ENCODE peak calls at places on chromosomes 12 and 14, in six cellular contexts. One of them, this sample, is unnamed.

GRCh38 chr14:53542692-53543091 is 389.6 kb upstream of the DDHD1 start:
- DNase-seq in uterus: no peak
- DNase-seq in tibial artery: no peak
- DNase-seq in tibial nerve: no peak
- DNase-seq in breast epithelium: no peak
- DNase-seq in left ventricle myocardium inferior: no peak
- DNase-seq in this sample: no peak

GRCh38 chr12:7404275-7404674 is 39.7 kb downstream of the CD163L1 start:
- DNase-seq in uterus: no peak
- DNase-seq in breast epithelium: no peak
- DNase-seq in tibial nerve: no peak
- DNase-seq in left ventricle myocardium inferior: no peak
- DNase-seq in tibial artery: no peak
- DNase-seq in this sample: no peak

GRCh38 chr14:37598973-37599526 is 3.6 kb downstream of the TTC6 start:
- DNase-seq in breast epithelium: no peak
- DNase-seq in tibial artery: no peak
- DNase-seq in tibial nerve: no peak
- DNase-seq in left ventricle myocardium inferior: no peak
- DNase-seq in uterus: no peak
- DNase-seq in this sample: no peak

GRCh38 chr12:132592261-132592970 is 18.0 kb downstream of the LRCOL1 start:
- DNase-seq in uterus: no peak
- DNase-seq in tibial nerve: no peak
- DNase-seq in left ventricle myocardium inferior: no peak
- DNase-seq in breast epithelium: no peak
- DNase-seq in tibial artery: no peak
- DNase-seq in this sample: no peak

GRCh38 chr12:10214131-10214876 is 1.6 kb downstream of the GABARAPL1 start:
- DNase-seq in uterus: no peak
- DNase-seq in tibial artery: no peak
- DNase-seq in breast epithelium: no peak
- DNase-seq in tibial nerve: no peak
- DNase-seq in left ventricle myocardium inferior: no peak
- DNase-seq in this sample: no peak

GRCh38 chr14:90810808-90811207 is 5.4 kb downstream of the TTC7B start:
- DNase-seq in left ventricle myocardium inferior: no peak
- DNase-seq in uterus: no peak
- DNase-seq in breast epithelium: no peak
- DNase-seq in tibial nerve: no peak
- DNase-seq in tibial artery: no peak
- DNase-seq in this sample: no peak

GRCh38 chr14:99055816-99056215 is 216.2 kb downstream of the BCL11B start:
- DNase-seq in uterus: no peak
- DNase-seq in tibial artery: no peak
- DNase-seq in left ventricle myocardium inferior: no peak
- DNase-seq in breast epithelium: no peak
- DNase-seq in tibial nerve: no peak
- DNase-seq in this sample: no peak

GRCh38 chr14:101225116-101225728 is 321.7 kb upstream of the RTL1 start:
- DNase-seq in breast epithelium: no peak
- DNase-seq in left ventricle myocardium inferior: no peak
- DNase-seq in tibial artery: no peak
- DNase-seq in tibial nerve: no peak
- DNase-seq in uterus: no peak
- DNase-seq in this sample: no peak

GRCh38 chr14:38042356-38042755 is 165.3 kb upstream of the SSTR1 start:
- DNase-seq in left ventricle myocardium inferior: no peak
- DNase-seq in uterus: no peak
- DNase-seq in tibial artery: no peak
- DNase-seq in breast epithelium: no peak
- DNase-seq in tibial nerve: no peak
- DNase-seq in this sample: peak

GRCh38 chr12:94795520-94795919 is 145.2 kb upstream of the TMCC3 start:
- DNase-seq in tibial artery: no peak
- DNase-seq in uterus: no peak
- DNase-seq in breast epithelium: no peak
- DNase-seq in left ventricle myocardium inferior: no peak
- DNase-seq in tibial nerve: no peak
- DNase-seq in this sample: no peak

GRCh38 chr12:4270016-4270669 is 3.4 kb upstream of the CCND2 start:
- DNase-seq in breast epithelium: no peak
- DNase-seq in tibial artery: no peak
- DNase-seq in uterus: no peak
- DNase-seq in tibial nerve: no peak
- DNase-seq in left ventricle myocardium inferior: no peak
- DNase-seq in this sample: peak

GRCh38 chr12:52634266-52635056 is 16.1 kb upstream of the KRT73 start:
- DNase-seq in left ventricle myocardium inferior: peak
- DNase-seq in tibial artery: peak
- DNase-seq in uterus: no peak
- DNase-seq in breast epithelium: peak
- DNase-seq in tibial nerve: no peak
- DNase-seq in this sample: no peak

GRCh38 chr12:132948146-132949066 is 7.7 kb downstream of the ZNF605 start:
- DNase-seq in uterus: no peak
- DNase-seq in tibial nerve: no peak
- DNase-seq in tibial artery: peak
- DNase-seq in left ventricle myocardium inferior: no peak
- DNase-seq in breast epithelium: no peak
- DNase-seq in this sample: no peak

GRCh38 chr12:570237-570925 is 92.9 kb downstream of the NINJ2 start:
- DNase-seq in uterus: peak
- DNase-seq in tibial nerve: peak
- DNase-seq in tibial artery: peak
- DNase-seq in left ventricle myocardium inferior: peak
- DNase-seq in breast epithelium: peak
- DNase-seq in this sample: peak

GRCh38 chr12:55696796-55697462 is 10.8 kb downstream of the ITGA7 start:
- DNase-seq in tibial nerve: no peak
- DNase-seq in left ventricle myocardium inferior: no peak
- DNase-seq in tibial artery: peak
- DNase-seq in breast epithelium: peak
- DNase-seq in uterus: peak
- DNase-seq in this sample: peak

GRCh38 chr12:43444940-43445564 is 107.0 kb downstream of the ADAMTS20 start:
- DNase-seq in left ventricle myocardium inferior: no peak
- DNase-seq in tibial nerve: peak
- DNase-seq in uterus: no peak
- DNase-seq in tibial artery: no peak
- DNase-seq in breast epithelium: no peak
- DNase-seq in this sample: peak

GRCh38 chr12:19025582-19025981 is 104.0 kb upstream of the PLEKHA5 start:
- DNase-seq in left ventricle myocardium inferior: no peak
- DNase-seq in breast epithelium: no peak
- DNase-seq in tibial nerve: no peak
- DNase-seq in tibial artery: no peak
- DNase-seq in uterus: no peak
- DNase-seq in this sample: no peak

GRCh38 chr12:12506541-12506940 is 56.1 kb downstream of the DUSP16 start:
- DNase-seq in breast epithelium: no peak
- DNase-seq in tibial artery: no peak
- DNase-seq in left ventricle myocardium inferior: no peak
- DNase-seq in tibial nerve: no peak
- DNase-seq in uterus: no peak
- DNase-seq in this sample: no peak

GRCh38 chr12:67456281-67456918 is 187.2 kb downstream of the CAND1 start:
- DNase-seq in uterus: peak
- DNase-seq in tibial nerve: no peak
- DNase-seq in left ventricle myocardium inferior: no peak
- DNase-seq in breast epithelium: no peak
- DNase-seq in tibial artery: no peak
- DNase-seq in this sample: no peak

GRCh38 chr14:104265918-104266642 is 127.7 kb downstream of the KIF26A start:
- DNase-seq in tibial nerve: no peak
- DNase-seq in uterus: peak
- DNase-seq in breast epithelium: no peak
- DNase-seq in left ventricle myocardium inferior: no peak
- DNase-seq in tibial artery: peak
- DNase-seq in this sample: no peak

GRCh38 chr12:120231316-120232011 is 30.6 kb upstream of the RPLP0 start:
- DNase-seq in tibial artery: no peak
- DNase-seq in tibial nerve: no peak
- DNase-seq in uterus: no peak
- DNase-seq in breast epithelium: no peak
- DNase-seq in left ventricle myocardium inferior: peak
- DNase-seq in this sample: peak

GRCh38 chr14:100140452-100141132 is 18.9 kb downstream of the DEGS2 start:
- DNase-seq in uterus: no peak
- DNase-seq in breast epithelium: no peak
- DNase-seq in left ventricle myocardium inferior: no peak
- DNase-seq in tibial artery: no peak
- DNase-seq in tibial nerve: no peak
- DNase-seq in this sample: no peak

GRCh38 chr14:23877538-23878180 is 75.9 kb upstream of the DHRS4 start:
- DNase-seq in tibial artery: no peak
- DNase-seq in breast epithelium: no peak
- DNase-seq in left ventricle myocardium inferior: no peak
- DNase-seq in uterus: no peak
- DNase-seq in tibial nerve: no peak
- DNase-seq in this sample: no peak

GRCh38 chr14:20683125-20683895 is 1.1 kb upstream of the RNASE4 start:
- DNase-seq in tibial nerve: peak
- DNase-seq in left ventricle myocardium inferior: peak
- DNase-seq in breast epithelium: peak
- DNase-seq in uterus: peak
- DNase-seq in tibial artery: peak
- DNase-seq in this sample: peak

GRCh38 chr14:56580317-56580711 is 716 bp downstream of the TMEM260 start:
- DNase-seq in breast epithelium: no peak
- DNase-seq in tibial nerve: no peak
- DNase-seq in uterus: no peak
- DNase-seq in left ventricle myocardium inferior: no peak
- DNase-seq in tibial artery: no peak
- DNase-seq in this sample: no peak

GRCh38 chr12:108218911-108219310 is 89.8 kb downstream of the WSCD2 start:
- DNase-seq in tibial nerve: no peak
- DNase-seq in uterus: no peak
- DNase-seq in tibial artery: no peak
- DNase-seq in breast epithelium: no peak
- DNase-seq in left ventricle myocardium inferior: no peak
- DNase-seq in this sample: no peak

GRCh38 chr14:29242755-29243340 is 476.3 kb downstream of the FOXG1 start:
- DNase-seq in tibial artery: no peak
- DNase-seq in tibial nerve: no peak
- DNase-seq in left ventricle myocardium inferior: no peak
- DNase-seq in breast epithelium: no peak
- DNase-seq in uterus: no peak
- DNase-seq in this sample: no peak

DNA sequence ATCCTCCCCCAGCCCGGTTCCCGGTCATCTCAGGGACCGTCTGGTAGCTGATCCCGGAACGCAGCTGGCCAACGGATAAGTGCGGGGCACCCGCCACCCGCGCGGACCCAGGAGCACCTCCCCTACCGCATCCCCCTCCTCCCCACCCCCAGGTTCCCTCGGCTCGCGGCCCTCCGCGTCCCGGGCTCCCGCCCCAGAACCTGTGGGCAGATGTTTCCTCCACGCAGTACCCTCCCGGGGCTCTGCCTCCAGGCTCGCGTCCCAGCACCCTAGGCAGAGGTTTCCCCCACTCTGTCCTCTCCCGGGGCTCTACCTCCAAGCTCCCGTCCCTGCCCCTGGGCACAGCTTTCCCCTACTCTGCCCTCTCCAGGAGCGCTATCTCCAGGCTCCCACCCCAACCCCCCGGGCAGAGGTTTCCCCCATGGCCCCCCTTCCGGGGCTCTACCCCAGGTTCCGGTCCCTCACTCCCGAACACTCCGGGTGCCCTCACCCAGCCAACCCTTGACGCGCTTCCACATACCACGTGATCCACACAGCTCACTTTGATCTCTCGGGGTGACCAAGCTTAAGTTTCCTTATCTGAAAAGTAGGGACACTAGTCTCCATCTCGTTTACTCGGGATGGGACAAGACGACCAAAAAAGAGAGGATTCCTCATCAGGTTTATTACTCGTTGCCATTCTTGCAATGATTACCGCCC is at the start of gene CCDC38:
- DNase-seq in left ventricle myocardium inferior: peak
- DNase-seq in tibial artery: peak
- DNase-seq in tibial nerve: peak
- DNase-seq in uterus: peak
- DNase-seq in breast epithelium: peak
- DNase-seq in this sample: peak
- H3K27ac ChIP-seq in left ventricle myocardium inferior: peak
- H3K27ac ChIP-seq in tibial artery: peak
- H3K27ac ChIP-seq in tibial nerve: peak
- H3K27ac ChIP-seq in uterus: peak
- H3K27ac ChIP-seq in breast epithelium: peak
- H3K27ac ChIP-seq in this sample: peak

GRCh38 chr12:90515199-90516175 is 439.5 kb downstream of the CCER1 start:
- DNase-seq in breast epithelium: no peak
- DNase-seq in tibial artery: no peak
- DNase-seq in left ventricle myocardium inferior: no peak
- DNase-seq in uterus: no peak
- DNase-seq in tibial nerve: no peak
- DNase-seq in this sample: no peak
- H3K4me3 ChIP-seq in breast epithelium: no peak
- H3K4me3 ChIP-seq in tibial artery: no peak
- H3K4me3 ChIP-seq in left ventricle myocardium inferior: no peak
- H3K4me3 ChIP-seq in uterus: no peak
- H3K4me3 ChIP-seq in tibial nerve: no peak
- H3K4me3 ChIP-seq in this sample: no peak

DNA sequence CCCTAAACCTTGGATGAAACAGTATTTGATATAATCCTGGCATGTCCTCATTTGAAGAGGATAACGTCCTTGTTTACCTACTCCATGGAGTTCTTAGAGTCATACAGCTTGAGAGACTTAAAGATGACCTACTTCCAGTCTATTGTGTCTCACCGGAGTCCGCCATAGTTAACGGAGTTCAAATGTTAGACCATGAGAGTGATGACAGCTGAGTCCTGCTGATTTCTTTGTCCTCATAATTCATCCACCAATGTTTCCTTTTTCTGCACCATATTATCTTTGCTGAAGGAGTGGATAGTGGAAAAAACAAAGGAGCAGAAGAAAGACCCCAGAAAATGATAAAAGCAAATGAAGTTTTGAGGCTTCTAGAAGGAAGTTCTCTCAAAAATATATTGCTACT is 75.8 kb upstream of the HIF1A start:
- DNase-seq in left ventricle myocardium inferior: no peak
- DNase-seq in tibial nerve: no peak
- DNase-seq in uterus: no peak
- DNase-seq in breast epithelium: no peak
- DNase-seq in tibial artery: no peak
- DNase-seq in this sample: no peak
- H3K27ac ChIP-seq in left ventricle myocardium inferior: no peak
- H3K27ac ChIP-seq in tibial nerve: no peak
- H3K27ac ChIP-seq in uterus: no peak
- H3K27ac ChIP-seq in breast epithelium: no peak
- H3K27ac ChIP-seq in tibial artery: no peak
- H3K27ac ChIP-seq in this sample: no peak

DNA sequence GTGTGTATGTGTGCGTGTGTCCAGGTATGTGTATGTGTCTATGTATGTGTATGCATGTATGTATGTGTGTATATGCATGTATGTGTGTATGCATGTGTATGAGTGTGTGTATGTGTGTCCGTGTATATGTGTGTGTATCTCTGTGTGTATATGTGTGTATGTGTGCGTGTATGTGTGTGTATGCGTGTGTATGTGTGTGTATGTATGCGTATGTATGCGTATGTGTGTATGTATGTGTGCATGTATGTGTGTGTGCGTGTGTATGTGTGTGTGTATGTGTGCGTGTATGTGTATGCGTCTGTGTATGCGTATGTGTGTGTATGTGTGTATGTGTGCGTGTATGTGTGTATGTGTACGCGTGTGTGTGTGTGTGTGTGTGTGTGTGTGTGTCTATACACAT is 31.6 kb downstream of the CHST11 start:
- DNase-seq in uterus: no peak
- DNase-seq in breast epithelium: no peak
- DNase-seq in left ventricle myocardium inferior: no peak
- DNase-seq in tibial artery: no peak
- DNase-seq in tibial nerve: no peak
- DNase-seq in this sample: no peak
- H3K4me3 ChIP-seq in uterus: no peak
- H3K4me3 ChIP-seq in breast epithelium: no peak
- H3K4me3 ChIP-seq in left ventricle myocardium inferior: no peak
- H3K4me3 ChIP-seq in tibial artery: no peak
- H3K4me3 ChIP-seq in tibial nerve: no peak
- H3K4me3 ChIP-seq in this sample: no peak

This sample was measured in aorta.